ENCODE peak calls at places on chromosome 19, in six cellular contexts. F is astrocyte, N is MM.1S, Z is neural progenitor cell, T is HepG2, O is keratinocyte. K is an unnamed sample.

GRCh38 chr19:6271721-6272410 is 7.9 kb downstream of the MLLT1 start:
- DNase-seq in F (peak; percentile 80), N (no peak), Z (peak; percentile 31), T (no peak), O (no peak), K (peak; percentile 56)

GRCh38 chr19:49997709-49998108 is 27.5 kb downstream of the VRK3 start:
- DNase-seq in F (no peak), N (peak; percentile 16), Z (peak; percentile 60), T (peak; percentile 56), O (no peak), K (peak; percentile 85)

GRCh38 chr19:19777692-19778091 is 43.9 kb downstream of the ZNF506 start:
- DNase-seq in F (no peak), N (no peak), Z (no peak), T (no peak), O (no peak), K (no peak)

GRCh38 chr19:5445667-5446066 is 9.6 kb upstream of the ZNRF4 start:
- DNase-seq in F (no peak), N (no peak), Z (no peak), T (no peak), O (no peak), K (no peak)

GRCh38 chr19:55277494-55277893 is 2.4 kb downstream of the HSPBP1 start:
- DNase-seq in F (no peak), N (no peak), Z (no peak), T (no peak), O (no peak), K (no peak)

GRCh38 chr19:23887642-23888041 is 27.0 kb upstream of the ZNF726 start:
- DNase-seq in F (no peak), N (no peak), Z (no peak), T (peak; percentile 69), O (no peak), K (no peak)

GRCh38 chr19:48728882-48729645 is 9.5 kb upstream of the MAMSTR start:
- DNase-seq in F (no peak), N (no peak), Z (peak; percentile 50), T (no peak), O (no peak), K (peak; percentile 75)

GRCh38 chr19:34254552-34255432 is at the start of gene GARRE1:
- DNase-seq in F (no peak), N (peak; percentile 88), Z (peak; percentile 71), T (no peak), O (no peak), K (peak; percentile 72)

GRCh38 chr19:51009061-51009891 is 7.9 kb upstream of the KLK8 start:
- DNase-seq in F (no peak), N (no peak), Z (no peak), T (no peak), O (no peak), K (no peak)

GRCh38 chr19:46745521-46746280 is at the start of gene FKRP:
- DNase-seq in F (no peak), N (no peak), Z (peak; percentile 69), T (no peak), O (no peak), K (peak; percentile 56)

GRCh38 chr19:8206147-8207087 is 2.8 kb upstream of the CERS4 start:
- DNase-seq in F (no peak), N (no peak), Z (no peak), T (no peak), O (no peak), K (peak; percentile 88)

GRCh38 chr19:28497887-28498286 is 715.1 kb downstream of the UQCRFS1 start:
- DNase-seq in F (no peak), N (no peak), Z (no peak), T (no peak), O (no peak), K (no peak)

GRCh38 chr19:52171321-52172169 is at the start of gene ZNF836:
- DNase-seq in F (peak; percentile 51), N (peak; percentile 53), Z (peak; percentile 92), T (peak; percentile 56), O (peak; percentile 23), K (peak; percentile 96)

GRCh38 chr19:9445037-9445436 is 9.7 kb upstream of the ZNF266 start:
- DNase-seq in F (no peak), N (no peak), Z (no peak), T (no peak), O (no peak), K (no peak)

GRCh38 chr19:31340059-31341025 is 8.9 kb downstream of the TSHZ3 start:
- DNase-seq in F (peak; percentile 89), N (no peak), Z (no peak), T (no peak), O (no peak), K (peak; percentile 38)

GRCh38 chr19:17329061-17329767 is 5.4 kb downstream of the ANO8 start:
- DNase-seq in F (no peak), N (no peak), Z (peak; percentile 46), T (no peak), O (no peak), K (peak; percentile 68)

GRCh38 chr19:39953915-39954314 is 17.1 kb upstream of the PSMC4 start:
- DNase-seq in F (no peak), N (no peak), Z (no peak), T (no peak), O (no peak), K (no peak)

GRCh38 chr19:31023038-31023437 is 326.2 kb downstream of the TSHZ3 start:
- DNase-seq in F (no peak), N (no peak), Z (no peak), T (no peak), O (no peak), K (no peak)

GRCh38 chr19:58538257-58539168 is 5.4 kb upstream of the TRIM28 start:
- DNase-seq in F (no peak), N (no peak), Z (peak; percentile 92), T (no peak), O (no peak), K (peak; percentile 97)

GRCh38 chr19:18915639-18916038 is 3.5 kb downstream of the COPE start:
- DNase-seq in F (no peak), N (peak; percentile 53), Z (peak; percentile 69), T (peak; percentile 54), O (no peak), K (peak; percentile 72)

GRCh38 chr19:45076851-45077730 is 813 bp upstream of the ZNF296 start:
- DNase-seq in F (no peak), N (no peak), Z (no peak), T (no peak), O (no peak), K (peak; percentile 75)

GRCh38 chr19:48644839-48645651 is 942 bp downstream of the CA11 start:
- DNase-seq in F (no peak), N (peak; percentile 66), Z (peak; percentile 90), T (peak; percentile 53), O (no peak), K (peak; percentile 92)

GRCh38 chr19:4391701-4392543 is 8.4 kb downstream of the SH3GL1 start:
- DNase-seq in F (peak; percentile 82), N (no peak), Z (no peak), T (peak; percentile 84), O (no peak), K (no peak)
- H2AFZ ChIP-seq in F (no peak overlapping the region), N (no peak overlapping the region), Z (no peak overlapping the region), T (no peak overlapping the region), O (no peak overlapping the region), K (no peak overlapping the region)

DNA sequence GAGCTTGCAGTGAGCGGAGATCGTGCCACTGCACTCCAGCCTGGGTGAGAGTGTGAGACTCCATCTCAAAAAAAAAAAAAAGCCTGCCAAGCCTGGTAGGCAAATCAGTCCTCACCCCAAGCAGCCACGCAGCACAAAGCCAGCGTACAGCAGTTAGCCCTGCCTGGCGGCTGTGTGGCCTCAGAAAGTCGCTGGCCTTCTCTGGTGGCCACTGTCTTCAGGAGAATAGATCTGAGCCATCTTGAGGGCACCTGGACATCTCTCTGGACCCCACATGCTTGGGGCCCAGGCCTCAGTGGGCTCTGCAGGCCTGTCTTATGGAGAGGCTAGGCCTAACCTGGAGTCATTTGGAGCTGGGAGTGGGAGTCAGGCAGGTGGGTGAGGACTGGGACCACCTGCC is 23.0 kb downstream of the PIAS4 start:
- DNase-seq in F (no peak), N (no peak), Z (no peak), T (no peak), O (no peak), K (no peak)
- TF ChIP-seq EZH2 in F (no peak), N (no peak), Z (no peak), T (no peak), O (no peak), K (no peak)

GRCh38 chr19:1651061-1651547 is 1.3 kb downstream of the TCF3 start:
- DNase-seq in F (no peak), N (peak; percentile 94), Z (peak; percentile 76), T (no peak), O (no peak), K (peak; percentile 79)
- H2AFZ ChIP-seq in F (no peak overlapping the region), N (no peak overlapping the region), Z (no peak overlapping the region), T (no peak overlapping the region), O (no peak overlapping the region), K (no peak overlapping the region)

DNA sequence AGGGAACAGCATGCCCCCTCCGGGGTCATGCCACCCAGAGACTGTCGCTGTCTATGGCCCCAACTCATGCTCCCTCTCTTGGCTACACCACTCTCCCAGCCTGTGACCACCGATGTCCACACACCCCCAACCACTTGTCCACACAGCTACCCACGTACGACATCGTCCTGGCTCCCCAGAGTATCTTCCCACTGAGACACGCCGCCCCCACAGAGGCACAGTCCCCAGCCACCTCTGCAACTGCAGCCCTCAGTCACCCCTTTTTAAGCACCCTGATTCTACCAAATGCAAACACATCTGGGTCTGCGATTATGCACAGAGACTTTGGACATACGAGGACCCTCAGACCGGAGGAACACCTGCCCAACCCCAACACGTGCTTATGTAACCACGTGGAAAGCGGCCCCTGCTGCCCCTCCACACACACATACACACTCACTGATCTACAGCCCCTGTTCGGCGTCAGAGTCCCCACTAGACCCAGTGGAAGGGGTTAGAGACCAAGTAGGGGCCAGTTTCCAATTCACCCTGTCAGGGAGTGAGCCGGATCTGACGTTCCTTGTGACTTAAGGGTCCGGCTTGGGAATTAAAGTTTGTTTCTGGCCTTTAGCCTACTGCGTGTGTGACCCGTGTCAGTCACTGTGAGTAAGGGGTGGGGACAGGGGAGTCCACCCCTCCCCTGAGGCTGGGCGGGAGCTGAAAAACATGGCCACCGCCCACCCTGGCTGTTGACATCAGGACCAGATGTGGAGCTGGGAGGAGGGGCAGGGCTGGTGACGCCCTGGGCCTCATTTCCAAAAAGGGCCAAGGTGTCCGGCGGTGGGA is 11.9 kb upstream of the AXL start:
- DNase-seq in F (no peak), N (no peak), Z (no peak), T (no peak), O (no peak), K (peak; percentile 60)
- TF ChIP-seq EZH2 in F (no peak), N (no peak), Z (no peak), T (no peak), O (no peak), K (no peak)

DNA sequence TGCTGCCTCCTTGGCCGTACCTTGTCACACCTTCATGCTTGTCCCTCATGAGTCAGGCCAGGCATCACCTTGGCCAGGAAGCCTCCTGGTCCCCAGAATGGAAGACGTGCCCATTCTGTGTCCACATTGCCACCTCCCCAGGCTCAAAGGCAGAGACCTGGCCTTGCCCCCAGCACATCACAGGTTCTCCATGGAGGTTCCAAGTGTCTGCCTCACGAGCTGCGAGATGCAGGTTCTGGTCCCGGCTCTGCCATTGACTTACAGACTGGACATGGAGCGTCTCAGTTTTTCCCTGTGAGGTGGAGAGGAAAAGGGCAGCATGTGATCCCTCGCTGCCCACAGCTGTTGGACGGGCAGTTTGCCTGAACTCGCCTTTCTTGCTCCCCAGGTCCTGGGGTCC is 9.1 kb upstream of the SLC7A10 start:
- DNase-seq in F (no peak), N (no peak), Z (no peak), T (no peak), O (no peak), K (no peak)
- H2AFZ ChIP-seq in F (no peak overlapping the region), N (no peak overlapping the region), Z (no peak overlapping the region), T (no peak overlapping the region), O (no peak overlapping the region), K (no peak overlapping the region)

GRCh38 chr19:16041571-16042386 is 34.5 kb upstream of the TPM4 start:
- DNase-seq in F (peak; percentile 17), N (peak; percentile 68), Z (peak; percentile 86), T (peak; percentile 52), O (no peak), K (peak; percentile 90)
- TF ChIP-seq EZH2 in F (no peak), N (no peak), Z (no peak), T (no peak), O (no peak), K (no peak)